ENCODE peak calls at places on chromosomes 2 and 18, in four cellular contexts. One of them, this sample, is unnamed.

GRCh38 chr2:173238385-173238784 is 116.3 kb upstream of the CDCA7 start:
- DNase-seq in left ventricle myocardium inferior: no peak
- DNase-seq in GM23248: no peak
- DNase-seq in psoas muscle: no peak
- DNase-seq in this sample: no peak

GRCh38 chr2:237134831-237135230 is 49.1 kb downstream of the COPS8 start:
- DNase-seq in left ventricle myocardium inferior: no peak
- DNase-seq in GM23248: no peak
- DNase-seq in psoas muscle: no peak
- DNase-seq in this sample: no peak

GRCh38 chr18:32324173-32324572 is 134.3 kb downstream of the MEP1B start:
- DNase-seq in left ventricle myocardium inferior: no peak
- DNase-seq in GM23248: peak
- DNase-seq in psoas muscle: no peak
- DNase-seq in this sample: no peak

GRCh38 chr2:15613736-15614429 is 22.2 kb downstream of the DDX1 start:
- DNase-seq in left ventricle myocardium inferior: no peak
- DNase-seq in GM23248: no peak
- DNase-seq in psoas muscle: no peak
- DNase-seq in this sample: no peak

GRCh38 chr18:76463872-76464271 is 31.2 kb downstream of the ZNF516 start:
- DNase-seq in left ventricle myocardium inferior: no peak
- DNase-seq in GM23248: no peak
- DNase-seq in psoas muscle: no peak
- DNase-seq in this sample: no peak

GRCh38 chr18:66764225-66764624 is 160.3 kb upstream of the CDH19 start:
- DNase-seq in left ventricle myocardium inferior: peak
- DNase-seq in GM23248: no peak
- DNase-seq in psoas muscle: peak
- DNase-seq in this sample: no peak

GRCh38 chr18:39371996-39372395 is 1806.4 kb upstream of the CELF4 start:
- DNase-seq in left ventricle myocardium inferior: no peak
- DNase-seq in GM23248: no peak
- DNase-seq in psoas muscle: no peak
- DNase-seq in this sample: no peak

GRCh38 chr2:174729797-174730529 is 34.3 kb downstream of the CHRNA1 start:
- DNase-seq in left ventricle myocardium inferior: no peak
- DNase-seq in GM23248: peak
- DNase-seq in psoas muscle: peak
- DNase-seq in this sample: no peak

GRCh38 chr18:43662657-43663056 is 385.4 kb upstream of the SYT4 start:
- DNase-seq in left ventricle myocardium inferior: no peak
- DNase-seq in GM23248: peak
- DNase-seq in psoas muscle: no peak
- DNase-seq in this sample: peak

GRCh38 chr2:182049783-182050182 is 64.1 kb downstream of the PPP1R1C start:
- DNase-seq in left ventricle myocardium inferior: no peak
- DNase-seq in GM23248: no peak
- DNase-seq in psoas muscle: no peak
- DNase-seq in this sample: no peak

GRCh38 chr2:133602538-133602937 is 34.3 kb upstream of the NCKAP5 start:
- DNase-seq in left ventricle myocardium inferior: no peak
- DNase-seq in GM23248: peak
- DNase-seq in psoas muscle: no peak
- DNase-seq in this sample: no peak

GRCh38 chr18:4639628-4640310 is 184.7 kb upstream of the DLGAP1 start:
- DNase-seq in left ventricle myocardium inferior: no peak
- DNase-seq in GM23248: no peak
- DNase-seq in psoas muscle: no peak
- DNase-seq in this sample: no peak

GRCh38 chr2:181058378-181059269 is 78.2 kb downstream of the UBE2E3 start:
- DNase-seq in left ventricle myocardium inferior: no peak
- DNase-seq in GM23248: peak
- DNase-seq in psoas muscle: no peak
- DNase-seq in this sample: no peak

GRCh38 chr2:171673928-171674327 is 13.3 kb upstream of the DYNC1I2 start:
- DNase-seq in left ventricle myocardium inferior: no peak
- DNase-seq in GM23248: peak
- DNase-seq in psoas muscle: no peak
- DNase-seq in this sample: no peak

GRCh38 chr2:172106128-172106961 is 3.6 kb upstream of the DLX2 start:
- DNase-seq in left ventricle myocardium inferior: no peak
- DNase-seq in GM23248: peak
- DNase-seq in psoas muscle: no peak
- DNase-seq in this sample: no peak

GRCh38 chr18:69980982-69981804 is 33.5 kb upstream of the CD226 start:
- DNase-seq in left ventricle myocardium inferior: no peak
- DNase-seq in GM23248: no peak
- DNase-seq in psoas muscle: no peak
- DNase-seq in this sample: no peak

GRCh38 chr2:88190808-88191721 is 20.9 kb downstream of the THNSL2 start:
- DNase-seq in left ventricle myocardium inferior: no peak
- DNase-seq in GM23248: peak
- DNase-seq in psoas muscle: no peak
- DNase-seq in this sample: no peak

GRCh38 chr2:177325554-177325953 is 61.0 kb upstream of the NFE2L2 start:
- DNase-seq in left ventricle myocardium inferior: no peak
- DNase-seq in GM23248: peak
- DNase-seq in psoas muscle: no peak
- DNase-seq in this sample: no peak

GRCh38 chr2:158457826-158458616 is 1.3 kb downstream of the PKP4 start:
- DNase-seq in left ventricle myocardium inferior: peak
- DNase-seq in GM23248: peak
- DNase-seq in psoas muscle: no peak
- DNase-seq in this sample: peak

GRCh38 chr18:2686349-2686968 is 30.9 kb downstream of the SMCHD1 start:
- DNase-seq in left ventricle myocardium inferior: no peak
- DNase-seq in GM23248: peak
- DNase-seq in psoas muscle: no peak
- DNase-seq in this sample: no peak

GRCh38 chr2:44290271-44290670 is 15.0 kb downstream of the SLC3A1 start:
- DNase-seq in left ventricle myocardium inferior: no peak
- DNase-seq in GM23248: peak
- DNase-seq in psoas muscle: no peak
- DNase-seq in this sample: no peak

GRCh38 chr2:48050711-48051110 is 144.4 kb upstream of the FBXO11 start:
- DNase-seq in left ventricle myocardium inferior: no peak
- DNase-seq in GM23248: no peak
- DNase-seq in psoas muscle: no peak
- DNase-seq in this sample: no peak

GRCh38 chr18:26963292-26963691 is 97.8 kb upstream of the AQP4 start:
- DNase-seq in left ventricle myocardium inferior: no peak
- DNase-seq in GM23248: peak
- DNase-seq in psoas muscle: no peak
- DNase-seq in this sample: no peak

GRCh38 chr2:73920577-73921545 is 5.8 kb upstream of the DGUOK start:
- DNase-seq in left ventricle myocardium inferior: no peak
- DNase-seq in GM23248: peak
- DNase-seq in psoas muscle: peak
- DNase-seq in this sample: no peak

GRCh38 chr2:46299365-46300263 is 2.4 kb downstream of the EPAS1 start:
- DNase-seq in left ventricle myocardium inferior: peak
- DNase-seq in GM23248: peak
- DNase-seq in psoas muscle: peak
- DNase-seq in this sample: no peak

GRCh38 chr18:32175265-32175664 is 14.6 kb upstream of the MEP1B start:
- DNase-seq in left ventricle myocardium inferior: peak
- DNase-seq in GM23248: no peak
- DNase-seq in psoas muscle: no peak
- DNase-seq in this sample: no peak

GRCh38 chr2:44015239-44015638 is 19.4 kb upstream of the LRPPRC start:
- DNase-seq in left ventricle myocardium inferior: no peak
- DNase-seq in GM23248: no peak
- DNase-seq in psoas muscle: no peak
- DNase-seq in this sample: no peak

GRCh38 chr2:148202237-148202636 is 181.3 kb downstream of the MBD5 start:
- DNase-seq in left ventricle myocardium inferior: no peak
- DNase-seq in GM23248: no peak
- DNase-seq in psoas muscle: no peak
- DNase-seq in this sample: no peak

GRCh38 chr2:29834624-29835023 is 86.8 kb downstream of the ALK start:
- DNase-seq in left ventricle myocardium inferior: no peak
- DNase-seq in GM23248: peak
- DNase-seq in psoas muscle: no peak
- DNase-seq in this sample: no peak

GRCh38 chr2:50765590-50765989 is 266.3 kb downstream of the NRXN1 start:
- DNase-seq in left ventricle myocardium inferior: no peak
- DNase-seq in GM23248: no peak
- DNase-seq in psoas muscle: no peak
- DNase-seq in this sample: no peak

GRCh38 chr2:189412330-189412953 is 28.8 kb upstream of the WDR75 start:
- DNase-seq in left ventricle myocardium inferior: no peak
- DNase-seq in GM23248: peak
- DNase-seq in psoas muscle: no peak
- DNase-seq in this sample: peak

GRCh38 chr2:70473101-70473722 is 80.4 kb downstream of the TGFA start:
- DNase-seq in left ventricle myocardium inferior: no peak
- DNase-seq in GM23248: no peak
- DNase-seq in psoas muscle: no peak
- DNase-seq in this sample: no peak